ENCODE peak calls at places on chromosome 14, in ten cellular contexts. O, B, K, U, Q, V, S, G, X and P are unnamed samples.

GRCh38 chr14:56659964-56660551 is 80.5 kb downstream of the TMEM260 start:
- DNase-seq in O (peak), B (no peak), K (no peak), U (no peak), Q (no peak), V (peak), S (peak), G (peak), X (peak), P (peak)

GRCh38 chr14:90388437-90388836 is 8.4 kb upstream of the CALM1 start:
- DNase-seq in O (peak), B (no peak), K (no peak), U (no peak), Q (no peak), V (peak), S (no peak), G (no peak), X (peak), P (peak)

GRCh38 chr14:36671149-36671548 is 9.5 kb downstream of the PAX9 start:
- DNase-seq in O (no peak), B (no peak), K (no peak), U (no peak), Q (no peak), V (no peak), S (no peak), G (no peak), X (no peak), P (no peak)

GRCh38 chr14:23950411-23951135 is 3.0 kb upstream of the DHRS4 start:
- DNase-seq in O (no peak), B (no peak), K (no peak), U (no peak), Q (no peak), V (no peak), S (no peak), G (no peak), X (no peak), P (no peak)

GRCh38 chr14:41782488-41782887 is 175.8 kb downstream of the LRFN5 start:
- DNase-seq in O (no peak), B (no peak), K (no peak), U (no peak), Q (no peak), V (no peak), S (no peak), G (no peak), X (no peak), P (no peak)

GRCh38 chr14:24316597-24316950 is 5.3 kb downstream of the LTB4R start:
- DNase-seq in O (no peak), B (no peak), K (no peak), U (no peak), Q (no peak), V (no peak), S (no peak), G (no peak), X (no peak), P (no peak)

GRCh38 chr14:64478634-64479250 is 13.4 kb downstream of the AKAP5 start:
- DNase-seq in O (no peak), B (no peak), K (no peak), U (no peak), Q (no peak), V (peak), S (no peak), G (no peak), X (peak), P (no peak)

GRCh38 chr14:57870686-57871457 is 5.0 kb upstream of the SLC35F4 start:
- DNase-seq in O (no peak), B (no peak), K (no peak), U (no peak), Q (no peak), V (no peak), S (no peak), G (no peak), X (no peak), P (no peak)

GRCh38 chr14:76844223-76844622 is 18.0 kb downstream of the LRRC74A start:
- DNase-seq in O (no peak), B (no peak), K (peak), U (peak), Q (peak), V (peak), S (no peak), G (no peak), X (peak), P (peak)

GRCh38 chr14:105377555-105378182 is 20.7 kb upstream of the TEX22 start:
- DNase-seq in O (no peak), B (no peak), K (no peak), U (no peak), Q (no peak), V (no peak), S (no peak), G (no peak), X (no peak), P (no peak)

GRCh38 chr14:75711134-75711795 is 50.2 kb downstream of the TTLL5 start:
- DNase-seq in O (peak), B (no peak), K (no peak), U (no peak), Q (peak), V (peak), S (peak), G (peak), X (peak), P (peak)

GRCh38 chr14:50957296-50957695 is 13.0 kb upstream of the PYGL start:
- DNase-seq in O (no peak), B (no peak), K (no peak), U (no peak), Q (no peak), V (peak), S (no peak), G (no peak), X (peak), P (peak)